ENCODE peak calls at places on chromosomes 3 and 15, in five cellular contexts. E is activated naive CD8-positive, alpha-beta T cell treated with anti-CD3 and anti-CD28 coated beads for 36 hours; P is brain pericyte; Y is NCI-H146; M is astrocyte of the spinal cord. T is an unnamed sample.

GRCh38 chr15:70508561-70509281 is 254.6 kb downstream of the UACA start:
- DNase-seq in E (peak; percentile 53), P (peak; percentile 32), Y (no peak), M (peak; percentile 86), T (peak; percentile 87)

GRCh38 chr3:16072420-16073110 is 101.9 kb upstream of the GALNT15 start:
- DNase-seq in E (no peak), P (no peak), Y (no peak), M (no peak), T (no peak)

GRCh38 chr3:93988283-93988682 is 8.3 kb downstream of the ARL13B start:
- DNase-seq in E (no peak), P (no peak), Y (no peak), M (peak; percentile 30), T (no peak)

GRCh38 chr3:127226946-127227842 is 34.3 kb downstream of the PRR23E start:
- DNase-seq in E (peak; percentile 30), P (no peak), Y (peak; percentile 91), M (no peak), T (peak; percentile 82)

GRCh38 chr3:14422016-14422963 is 19.9 kb downstream of the SLC6A6 start:
- DNase-seq in E (no peak), P (no peak), Y (no peak), M (no peak), T (no peak)

GRCh38 chr3:101340591-101340990 is 20.2 kb upstream of the IMPG2 start:
- DNase-seq in E (no peak), P (no peak), Y (no peak), M (no peak), T (no peak)

GRCh38 chr15:68151277-68151676 is 53.9 kb downstream of the CALML4 start:
- DNase-seq in E (no peak), P (no peak), Y (no peak), M (peak; percentile 6), T (no peak)

GRCh38 chr3:126523745-126524428 is at the start of gene CHST13:
- DNase-seq in E (peak; percentile 31), P (no peak), Y (peak; percentile 85), M (peak; percentile 8), T (peak; percentile 77)

GRCh38 chr3:53709856-53710674 is 136.2 kb downstream of the CHDH start:
- DNase-seq in E (peak; percentile 62), P (no peak), Y (peak; percentile 70), M (peak; percentile 69), T (peak; percentile 63)

GRCh38 chr3:175495331-175495730 is 636.2 kb downstream of the NAALADL2 start:
- DNase-seq in E (no peak), P (no peak), Y (no peak), M (no peak), T (no peak)

GRCh38 chr15:65981837-65982696 is 112.8 kb downstream of the RAB11A start:
- DNase-seq in E (peak; percentile 64), P (no peak), Y (peak; percentile 77), M (no peak), T (peak; percentile 58)

GRCh38 chr15:31412824-31413223 is 86.2 kb downstream of the KLF13 start:
- DNase-seq in E (no peak), P (no peak), Y (no peak), M (no peak), T (no peak)

GRCh38 chr3:155682437-155682836 is 62.4 kb downstream of the PLCH1 start:
- DNase-seq in E (no peak), P (no peak), Y (no peak), M (no peak), T (no peak)

T was measured in SW480.